ENCODE peak calls at places on chromosome 18, in four cellular contexts. R, D, G and E are unnamed samples.

GRCh38 chr18:26902296-26902695 is 36.8 kb upstream of the AQP4 start:
- DNase-seq in R (no peak), D (no peak), G (no peak), E (no peak)

GRCh38 chr18:34223164-34223892 is 1.4 kb downstream of the NOL4 start:
- DNase-seq in R (no peak), D (no peak), G (no peak), E (no peak)

GRCh38 chr18:11980555-11981382 is 538 bp upstream of the IMPA2 start:
- DNase-seq in R (peak), D (peak), G (peak), E (peak)

GRCh38 chr18:46320928-46321855 is 217.0 kb downstream of the HAUS1 start:
- DNase-seq in R (no peak), D (peak), G (no peak), E (no peak)

GRCh38 chr18:69064063-69064462 is 266.2 kb downstream of the CCDC102B start:
- DNase-seq in R (no peak), D (no peak), G (no peak), E (no peak)

GRCh38 chr18:74562080-74562725 is 27.9 kb downstream of the CNDP1 start:
- DNase-seq in R (no peak), D (no peak), G (no peak), E (no peak)

GRCh38 chr18:25399554-25399953 is 47.6 kb upstream of the ZNF521 start:
- DNase-seq in R (no peak), D (peak), G (no peak), E (no peak)

GRCh38 chr18:57434536-57435494 is at the start of gene ONECUT2:
- DNase-seq in R (peak), D (peak), G (peak), E (no peak)

GRCh38 chr18:72867721-72868665 is at the start of gene NETO1:
- DNase-seq in R (no peak), D (no peak), G (no peak), E (peak)

GRCh38 chr18:50560681-50561629 is 1.1 kb downstream of the MAPK4 start:
- DNase-seq in R (no peak), D (no peak), G (no peak), E (no peak)

GRCh38 chr18:22267225-22267624 is 97.8 kb downstream of the GATA6 start:
- DNase-seq in R (no peak), D (no peak), G (no peak), E (no peak)